ENCODE peak calls at places on chromosomes 5 and 9, in eight cellular contexts. T, J, W, D, F, I, V and K are unnamed samples.

GRCh38 chr9:117461386-117461785 is 46.5 kb upstream of the ASTN2 start:
- DNase-seq in T (no peak), J (no peak), W (no peak), D (no peak), F (no peak), I (no peak), V (no peak), K (no peak)

GRCh38 chr9:120741701-120742100 is 27.4 kb upstream of the MEGF9 start:
- DNase-seq in T (no peak), J (no peak), W (no peak), D (no peak), F (no peak), I (no peak), V (no peak), K (no peak)

GRCh38 chr9:38339496-38339895 is 53.0 kb upstream of the ALDH1B1 start:
- DNase-seq in T (no peak), J (peak), W (no peak), D (no peak), F (no peak), I (no peak), V (no peak), K (no peak)

GRCh38 chr5:21184566-21184965 is 1196.6 kb upstream of the CDH18 start:
- DNase-seq in T (no peak), J (no peak), W (no peak), D (no peak), F (no peak), I (no peak), V (no peak), K (no peak)

GRCh38 chr5:23208959-23209431 is 298.4 kb upstream of the PRDM9 start:
- DNase-seq in T (no peak), J (peak), W (no peak), D (peak), F (no peak), I (peak), V (peak), K (peak)

GRCh38 chr5:132315529-132316067 is 21.4 kb downstream of the SLC22A4 start:
- DNase-seq in T (no peak), J (no peak), W (no peak), D (no peak), F (no peak), I (no peak), V (no peak), K (no peak)

GRCh38 chr5:180050106-180050929 is 21.2 kb downstream of the RNF130 start:
- DNase-seq in T (no peak), J (no peak), W (no peak), D (no peak), F (no peak), I (no peak), V (no peak), K (no peak)

GRCh38 chr9:131035548-131035947 is 26.6 kb downstream of the LAMC3 start:
- DNase-seq in T (no peak), J (no peak), W (no peak), D (no peak), F (no peak), I (no peak), V (no peak), K (no peak)

GRCh38 chr5:150113047-150113744 is 26.8 kb upstream of the CSF1R start:
- DNase-seq in T (no peak), J (peak), W (no peak), D (no peak), F (no peak), I (no peak), V (no peak), K (no peak)

GRCh38 chr5:118657576-118657975 is 330.8 kb downstream of the DTWD2 start:
- DNase-seq in T (no peak), J (no peak), W (no peak), D (no peak), F (no peak), I (no peak), V (no peak), K (no peak)

GRCh38 chr5:143116817-143117216 is 286.7 kb downstream of the NR3C1 start:
- DNase-seq in T (no peak), J (no peak), W (no peak), D (no peak), F (no peak), I (no peak), V (no peak), K (no peak)

GRCh38 chr5:180208435-180209081 is 453 bp downstream of the RASGEF1C start:
- DNase-seq in T (no peak), J (no peak), W (no peak), D (no peak), F (no peak), I (no peak), V (no peak), K (peak)

GRCh38 chr9:35756743-35757526 is 2.9 kb upstream of the MSMP start:
- DNase-seq in T (peak), J (no peak), W (peak), D (peak), F (peak), I (no peak), V (no peak), K (peak)

GRCh38 chr9:119289740-119290139 is 79.5 kb downstream of the BRINP1 start:
- DNase-seq in T (no peak), J (peak), W (no peak), D (peak), F (no peak), I (peak), V (no peak), K (peak)

GRCh38 chr5:59209758-59210359 is 627.0 kb downstream of the RAB3C start:
- DNase-seq in T (no peak), J (peak), W (no peak), D (no peak), F (no peak), I (no peak), V (no peak), K (peak)

GRCh38 chr5:73748510-73749410 is 122.8 kb downstream of the ARHGEF28 start:
- DNase-seq in T (no peak), J (no peak), W (no peak), D (no peak), F (no peak), I (no peak), V (no peak), K (no peak)

GRCh38 chr9:19466268-19466639 is 57.4 kb downstream of the ACER2 start:
- DNase-seq in T (no peak), J (no peak), W (no peak), D (no peak), F (no peak), I (no peak), V (no peak), K (no peak)

GRCh38 chr9:77210116-77210515 is 32.8 kb downstream of the VPS13A start:
- DNase-seq in T (no peak), J (peak), W (no peak), D (no peak), F (no peak), I (no peak), V (no peak), K (no peak)

GRCh38 chr5:93915142-93915553 is 173.7 kb upstream of the POU5F2 start:
- DNase-seq in T (no peak), J (peak), W (no peak), D (peak), F (peak), I (peak), V (no peak), K (peak)

GRCh38 chr5:64096771-64097170 is 68.9 kb upstream of the RNF180 start:
- DNase-seq in T (no peak), J (no peak), W (no peak), D (no peak), F (no peak), I (no peak), V (no peak), K (no peak)

GRCh38 chr5:17378346-17378984 is 119.6 kb upstream of the TAF11L2 start:
- DNase-seq in T (no peak), J (peak), W (no peak), D (peak), F (no peak), I (no peak), V (no peak), K (peak)

GRCh38 chr5:19950897-19951296 is 37.1 kb downstream of the CDH18 start:
- DNase-seq in T (no peak), J (no peak), W (no peak), D (no peak), F (no peak), I (no peak), V (no peak), K (no peak)